ENCODE peak calls at places on chromosomes 11 and 22, in eight cellular contexts. One of them, this sample, is unnamed.

GRCh38 chr22:44661659-44662569 is 40.1 kb upstream of the PRR5 start:
- DNase-seq in HT1080: no peak
- DNase-seq in fibroblast of lung: no peak
- DNase-seq in CD8-positive, alpha-beta T cell: no peak
- DNase-seq in NCI-H1436: no peak
- DNase-seq in HCT116: no peak
- DNase-seq in NCI-H774: no peak
- DNase-seq in activated T-helper 9 cell treated with anti-CD3 and anti-CD28 coated beads, Interleukin-2, amount 50 U/mL, for 16 hours: no peak
- DNase-seq in this sample: no peak

GRCh38 chr11:46378296-46378695 is 3.2 kb upstream of the MDK start:
- DNase-seq in HCT116: no peak
- DNase-seq in CD8-positive, alpha-beta T cell: no peak
- DNase-seq in activated T-helper 9 cell treated with anti-CD3 and anti-CD28 coated beads, Interleukin-2, amount 50 U/mL, for 16 hours: no peak
- DNase-seq in fibroblast of lung: no peak
- DNase-seq in NCI-H1436: no peak
- DNase-seq in HT1080: no peak
- DNase-seq in NCI-H774: no peak
- DNase-seq in this sample: no peak

GRCh38 chr11:69524991-69525411 is 43.5 kb downstream of the LINC01488 start:
- DNase-seq in activated T-helper 9 cell treated with anti-CD3 and anti-CD28 coated beads, Interleukin-2, amount 50 U/mL, for 16 hours: no peak
- DNase-seq in NCI-H1436: no peak
- DNase-seq in HT1080: no peak
- DNase-seq in CD8-positive, alpha-beta T cell: no peak
- DNase-seq in HCT116: no peak
- DNase-seq in NCI-H774: no peak
- DNase-seq in fibroblast of lung: no peak
- DNase-seq in this sample: no peak

GRCh38 chr11:1158681-1159525 is 1.1 kb downstream of the MUC5AC start:
- DNase-seq in NCI-H774: no peak
- DNase-seq in NCI-H1436: no peak
- DNase-seq in HCT116: no peak
- DNase-seq in CD8-positive, alpha-beta T cell: no peak
- DNase-seq in activated T-helper 9 cell treated with anti-CD3 and anti-CD28 coated beads, Interleukin-2, amount 50 U/mL, for 16 hours: no peak
- DNase-seq in HT1080: no peak
- DNase-seq in fibroblast of lung: no peak
- DNase-seq in this sample: no peak

GRCh38 chr11:23765862-23766261 is 731.0 kb upstream of the LUZP2 start:
- DNase-seq in activated T-helper 9 cell treated with anti-CD3 and anti-CD28 coated beads, Interleukin-2, amount 50 U/mL, for 16 hours: no peak
- DNase-seq in HT1080: peak; percentile 26
- DNase-seq in HCT116: no peak
- DNase-seq in NCI-H774: no peak
- DNase-seq in CD8-positive, alpha-beta T cell: no peak
- DNase-seq in fibroblast of lung: peak; percentile 78
- DNase-seq in NCI-H1436: no peak
- DNase-seq in this sample: no peak

GRCh38 chr11:94550513-94550912 is 6.8 kb downstream of the FUT4 start:
- DNase-seq in CD8-positive, alpha-beta T cell: no peak
- DNase-seq in activated T-helper 9 cell treated with anti-CD3 and anti-CD28 coated beads, Interleukin-2, amount 50 U/mL, for 16 hours: no peak
- DNase-seq in HT1080: no peak
- DNase-seq in HCT116: no peak
- DNase-seq in NCI-H1436: no peak
- DNase-seq in fibroblast of lung: no peak
- DNase-seq in NCI-H774: no peak
- DNase-seq in this sample: no peak

GRCh38 chr22:27591060-27591459 is 210.5 kb downstream of the MN1 start:
- DNase-seq in activated T-helper 9 cell treated with anti-CD3 and anti-CD28 coated beads, Interleukin-2, amount 50 U/mL, for 16 hours: no peak
- DNase-seq in NCI-H1436: no peak
- DNase-seq in NCI-H774: no peak
- DNase-seq in HCT116: no peak
- DNase-seq in fibroblast of lung: no peak
- DNase-seq in CD8-positive, alpha-beta T cell: no peak
- DNase-seq in HT1080: no peak
- DNase-seq in this sample: no peak

GRCh38 chr11:130769782-130770565 is 146.3 kb downstream of the SNX19 start:
- DNase-seq in NCI-H1436: no peak
- DNase-seq in CD8-positive, alpha-beta T cell: no peak
- DNase-seq in fibroblast of lung: peak; percentile 82
- DNase-seq in HCT116: no peak
- DNase-seq in HT1080: no peak
- DNase-seq in activated T-helper 9 cell treated with anti-CD3 and anti-CD28 coated beads, Interleukin-2, amount 50 U/mL, for 16 hours: no peak
- DNase-seq in NCI-H774: no peak
- DNase-seq in this sample: no peak

GRCh38 chr11:4522339-4522738 is 22.7 kb upstream of the OR52M1 start:
- DNase-seq in NCI-H1436: no peak
- DNase-seq in HT1080: no peak
- DNase-seq in HCT116: no peak
- DNase-seq in fibroblast of lung: no peak
- DNase-seq in activated T-helper 9 cell treated with anti-CD3 and anti-CD28 coated beads, Interleukin-2, amount 50 U/mL, for 16 hours: no peak
- DNase-seq in CD8-positive, alpha-beta T cell: no peak
- DNase-seq in NCI-H774: no peak
- DNase-seq in this sample: no peak

GRCh38 chr11:1877211-1878133 is 14.2 kb downstream of the PRR33 start:
- DNase-seq in NCI-H1436: no peak
- DNase-seq in fibroblast of lung: peak; percentile 16
- DNase-seq in HT1080: peak; percentile 37
- DNase-seq in NCI-H774: no peak
- DNase-seq in activated T-helper 9 cell treated with anti-CD3 and anti-CD28 coated beads, Interleukin-2, amount 50 U/mL, for 16 hours: peak; percentile 0
- DNase-seq in CD8-positive, alpha-beta T cell: no peak
- DNase-seq in HCT116: no peak
- DNase-seq in this sample: no peak

GRCh38 chr11:44792171-44792570 is 65.4 kb downstream of the TSPAN18 start:
- DNase-seq in CD8-positive, alpha-beta T cell: no peak
- DNase-seq in HT1080: no peak
- DNase-seq in activated T-helper 9 cell treated with anti-CD3 and anti-CD28 coated beads, Interleukin-2, amount 50 U/mL, for 16 hours: no peak
- DNase-seq in NCI-H774: no peak
- DNase-seq in HCT116: no peak
- DNase-seq in fibroblast of lung: no peak
- DNase-seq in NCI-H1436: no peak
- DNase-seq in this sample: no peak

GRCh38 chr11:103433380-103433779 is 324.2 kb downstream of the DYNC2H1 start:
- DNase-seq in CD8-positive, alpha-beta T cell: no peak
- DNase-seq in activated T-helper 9 cell treated with anti-CD3 and anti-CD28 coated beads, Interleukin-2, amount 50 U/mL, for 16 hours: no peak
- DNase-seq in fibroblast of lung: peak; percentile 88
- DNase-seq in NCI-H774: no peak
- DNase-seq in HT1080: peak; percentile 84
- DNase-seq in NCI-H1436: no peak
- DNase-seq in HCT116: no peak
- DNase-seq in this sample: no peak

GRCh38 chr11:10192036-10192435 is 102.0 kb downstream of the SBF2 start:
- DNase-seq in HT1080: no peak
- DNase-seq in HCT116: no peak
- DNase-seq in activated T-helper 9 cell treated with anti-CD3 and anti-CD28 coated beads, Interleukin-2, amount 50 U/mL, for 16 hours: no peak
- DNase-seq in NCI-H774: no peak
- DNase-seq in NCI-H1436: no peak
- DNase-seq in CD8-positive, alpha-beta T cell: no peak
- DNase-seq in fibroblast of lung: peak; percentile 11
- DNase-seq in this sample: no peak

GRCh38 chr11:12185914-12186313 is 75.5 kb downstream of the MICAL2 start:
- DNase-seq in NCI-H774: no peak
- DNase-seq in CD8-positive, alpha-beta T cell: no peak
- DNase-seq in HCT116: no peak
- DNase-seq in activated T-helper 9 cell treated with anti-CD3 and anti-CD28 coated beads, Interleukin-2, amount 50 U/mL, for 16 hours: no peak
- DNase-seq in HT1080: peak; percentile 52
- DNase-seq in fibroblast of lung: peak; percentile 94
- DNase-seq in NCI-H1436: no peak
- DNase-seq in this sample: no peak

GRCh38 chr11:8206251-8207079 is 37.6 kb upstream of the RIC3 start:
- DNase-seq in NCI-H774: peak; percentile 64
- DNase-seq in HCT116: no peak
- DNase-seq in NCI-H1436: peak; percentile 90
- DNase-seq in CD8-positive, alpha-beta T cell: no peak
- DNase-seq in fibroblast of lung: peak; percentile 35
- DNase-seq in HT1080: no peak
- DNase-seq in activated T-helper 9 cell treated with anti-CD3 and anti-CD28 coated beads, Interleukin-2, amount 50 U/mL, for 16 hours: no peak
- DNase-seq in this sample: no peak

GRCh38 chr11:78318733-78319132 is 98.9 kb downstream of the GAB2 start:
- DNase-seq in NCI-H774: no peak
- DNase-seq in HCT116: no peak
- DNase-seq in fibroblast of lung: no peak
- DNase-seq in activated T-helper 9 cell treated with anti-CD3 and anti-CD28 coated beads, Interleukin-2, amount 50 U/mL, for 16 hours: no peak
- DNase-seq in HT1080: no peak
- DNase-seq in NCI-H1436: no peak
- DNase-seq in CD8-positive, alpha-beta T cell: no peak
- DNase-seq in this sample: no peak

GRCh38 chr11:15720460-15720859 is 605.7 kb downstream of the INSC start:
- DNase-seq in NCI-H1436: no peak
- DNase-seq in NCI-H774: peak; percentile 51
- DNase-seq in HT1080: peak; percentile 15
- DNase-seq in CD8-positive, alpha-beta T cell: no peak
- DNase-seq in fibroblast of lung: peak; percentile 24
- DNase-seq in HCT116: no peak
- DNase-seq in activated T-helper 9 cell treated with anti-CD3 and anti-CD28 coated beads, Interleukin-2, amount 50 U/mL, for 16 hours: no peak
- DNase-seq in this sample: no peak

GRCh38 chr11:111745719-111746504 is 20.3 kb downstream of the PPP2R1B start:
- DNase-seq in NCI-H1436: no peak
- DNase-seq in NCI-H774: no peak
- DNase-seq in activated T-helper 9 cell treated with anti-CD3 and anti-CD28 coated beads, Interleukin-2, amount 50 U/mL, for 16 hours: no peak
- DNase-seq in HT1080: no peak
- DNase-seq in HCT116: no peak
- DNase-seq in CD8-positive, alpha-beta T cell: no peak
- DNase-seq in fibroblast of lung: peak; percentile 67
- DNase-seq in this sample: no peak

GRCh38 chr11:111472228-111472627 is 40.0 kb downstream of the BTG4 start:
- DNase-seq in activated T-helper 9 cell treated with anti-CD3 and anti-CD28 coated beads, Interleukin-2, amount 50 U/mL, for 16 hours: no peak
- DNase-seq in CD8-positive, alpha-beta T cell: no peak
- DNase-seq in NCI-H774: no peak
- DNase-seq in HCT116: no peak
- DNase-seq in fibroblast of lung: no peak
- DNase-seq in NCI-H1436: no peak
- DNase-seq in HT1080: no peak
- DNase-seq in this sample: no peak

GRCh38 chr11:98728421-98728820 is 292.3 kb upstream of the CNTN5 start:
- DNase-seq in fibroblast of lung: no peak
- DNase-seq in HCT116: no peak
- DNase-seq in activated T-helper 9 cell treated with anti-CD3 and anti-CD28 coated beads, Interleukin-2, amount 50 U/mL, for 16 hours: no peak
- DNase-seq in CD8-positive, alpha-beta T cell: no peak
- DNase-seq in NCI-H1436: no peak
- DNase-seq in NCI-H774: no peak
- DNase-seq in HT1080: no peak
- DNase-seq in this sample: no peak

GRCh38 chr11:20631525-20632168 is 32.2 kb downstream of the SLC6A5 start:
- DNase-seq in fibroblast of lung: no peak
- DNase-seq in HT1080: no peak
- DNase-seq in NCI-H1436: peak; percentile 39
- DNase-seq in HCT116: no peak
- DNase-seq in activated T-helper 9 cell treated with anti-CD3 and anti-CD28 coated beads, Interleukin-2, amount 50 U/mL, for 16 hours: no peak
- DNase-seq in CD8-positive, alpha-beta T cell: no peak
- DNase-seq in NCI-H774: peak; percentile 54
- DNase-seq in this sample: no peak

GRCh38 chr11:125569913-125570621 is 790 bp downstream of the EI24 start:
- DNase-seq in HT1080: no peak
- DNase-seq in CD8-positive, alpha-beta T cell: no peak
- DNase-seq in NCI-H1436: no peak
- DNase-seq in activated T-helper 9 cell treated with anti-CD3 and anti-CD28 coated beads, Interleukin-2, amount 50 U/mL, for 16 hours: no peak
- DNase-seq in NCI-H774: no peak
- DNase-seq in fibroblast of lung: peak; percentile 13
- DNase-seq in HCT116: no peak
- DNase-seq in this sample: no peak

GRCh38 chr11:73716153-73717056 is 44.5 kb downstream of the RAB6A start:
- DNase-seq in HCT116: no peak
- DNase-seq in CD8-positive, alpha-beta T cell: no peak
- DNase-seq in activated T-helper 9 cell treated with anti-CD3 and anti-CD28 coated beads, Interleukin-2, amount 50 U/mL, for 16 hours: no peak
- DNase-seq in fibroblast of lung: no peak
- DNase-seq in NCI-H1436: no peak
- DNase-seq in HT1080: peak; percentile 16
- DNase-seq in NCI-H774: peak; percentile 12
- DNase-seq in this sample: no peak

GRCh38 chr11:74902342-74902741 is 46.5 kb downstream of the XRRA1 start:
- DNase-seq in HT1080: no peak
- DNase-seq in HCT116: no peak
- DNase-seq in activated T-helper 9 cell treated with anti-CD3 and anti-CD28 coated beads, Interleukin-2, amount 50 U/mL, for 16 hours: no peak
- DNase-seq in NCI-H774: no peak
- DNase-seq in fibroblast of lung: no peak
- DNase-seq in CD8-positive, alpha-beta T cell: no peak
- DNase-seq in NCI-H1436: no peak
- DNase-seq in this sample: no peak

This sample was measured in iPS DF 19.7.